ENCODE peak calls at places on chromosome X, in seven cellular contexts. Q is progenitor cell of endocrine pancreas; B is AG10803; Y is cardiac muscle cell; E is CD4-positive, alpha-beta T cell; G is fibroblast of mammary gland; I is astrocyte of the spinal cord. J is an unnamed sample.
A peak's percentile ranks its signal among the peaks of the same experiment; 100 is the strongest.

GRCh38 chrX:120604359-120604782 is 470 bp downstream of the MCTS1 start:
- DNase-seq in G (peak; percentile 64), Y (peak; percentile 72), B (peak; percentile 75), E (peak; percentile 20), Q (no peak), I (peak; percentile 18), J (peak; percentile 15)

GRCh38 chrX:456925-457768 is 70.4 kb upstream of the PPP2R3B start:
- DNase-seq in Q (no peak), I (no peak), E (no peak), G (no peak), B (no peak), Y (no peak), J (no peak)

GRCh38 chrX:44536198-44536597 is 6.5 kb downstream of the FUNDC1 start:
- DNase-seq in B (no peak), G (no peak), E (no peak), Q (no peak), Y (no peak), I (no peak), J (no peak)

GRCh38 chrX:69093960-69094935 is 71.0 kb downstream of the PJA1 start:
- DNase-seq in E (no peak), Y (peak; percentile 76), G (peak; percentile 63), I (peak; percentile 56), B (peak; percentile 63), Q (no peak), J (peak; percentile 44)

GRCh38 chrX:112841114-112841819 is 636 bp upstream of the AMOT start:
- DNase-seq in Y (peak; percentile 90), E (peak; percentile 73), B (peak; percentile 81), G (peak; percentile 75), Q (peak; percentile 81), I (peak; percentile 88), J (peak; percentile 85)

GRCh38 chrX:117689956-117690355 is 426.7 kb downstream of the KLHL13 start:
- DNase-seq in E (no peak), G (no peak), Q (no peak), Y (no peak), B (no peak), I (no peak), J (no peak)

GRCh38 chrX:104113237-104113965 is 1.1 kb downstream of the ZCCHC18 start:
- DNase-seq in E (peak; percentile 47), G (peak; percentile 38), Q (peak; percentile 24), Y (peak; percentile 55), B (peak; percentile 37), I (peak; percentile 49), J (peak; percentile 69)

GRCh38 chrX:43456906-43457305 is 199.2 kb upstream of the MAOA start:
- DNase-seq in Y (no peak), I (no peak), E (no peak), G (no peak), B (no peak), Q (no peak), J (no peak)

GRCh38 chrX:150731795-150732194 is 38.6 kb downstream of the MTMR1 start:
- DNase-seq in Q (no peak), I (peak; percentile 87), Y (peak; percentile 91), E (no peak), B (peak; percentile 94), G (peak; percentile 99), J (no peak)

GRCh38 chrX:41245641-41246040 is 88.3 kb upstream of the DDX3X start:
- DNase-seq in Y (no peak), Q (no peak), E (no peak), I (no peak), B (peak; percentile 88), G (no peak), J (no peak)

GRCh38 chrX:109393859-109394258 is 88.0 kb downstream of the GUCY2F start:
- DNase-seq in E (no peak), I (no peak), Q (no peak), G (peak; percentile 6), B (no peak), Y (peak; percentile 8), J (no peak)
- TF ChIP-seq CTCF in E (no peak), I (no peak), Q (no peak), G (peak; percentile 8), B (peak; percentile 8), Y (peak; percentile 6), J (no peak)

GRCh38 chrX:36898301-36898700 is 109.9 kb upstream of the FAM47C start:
- DNase-seq in G (peak; percentile 7), Y (no peak), Q (no peak), B (peak; percentile 0), I (no peak), E (no peak), J (no peak)
- TF ChIP-seq CTCF in G (peak; percentile 49), Y (peak; percentile 48), Q (peak; percentile 66), B (peak; percentile 30), I (peak; percentile 45), E (no peak), J (peak; percentile 42)

GRCh38 chrX:94831364-94831763 is 1157.4 kb downstream of the FAM133A start:
- DNase-seq in I (peak; percentile 5), B (peak; percentile 2), G (peak; percentile 28), Q (no peak), Y (peak; percentile 6), E (no peak), J (no peak)
- TF ChIP-seq CTCF in I (peak; percentile 28), B (peak; percentile 38), G (peak; percentile 47), Q (peak; percentile 73), Y (peak; percentile 24), E (no peak), J (no peak)

GRCh38 chrX:21748235-21748634 is 9.7 kb downstream of the SMPX start:
- DNase-seq in I (no peak), Q (no peak), B (no peak), Y (no peak), G (no peak), E (no peak), J (no peak)

GRCh38 chrX:21747523-21747922 is 10.4 kb downstream of the SMPX start:
- DNase-seq in Q (no peak), G (no peak), E (no peak), I (no peak), Y (peak; percentile 21), B (peak; percentile 11), J (no peak)

GRCh38 chrX:21744721-21745120 is 13.2 kb downstream of the SMPX start:
- DNase-seq in E (no peak), Y (no peak), Q (no peak), B (no peak), I (no peak), G (no peak), J (no peak)

GRCh38 chrX:21744060-21744459 is 13.9 kb downstream of the SMPX start:
- DNase-seq in Y (no peak), B (no peak), I (no peak), G (no peak), Q (no peak), E (no peak), J (no peak)

GRCh38 chrX:21745756-21746155 is 12.2 kb downstream of the SMPX start:
- DNase-seq in Q (no peak), Y (peak; percentile 33), G (peak; percentile 37), E (peak; percentile 17), I (peak; percentile 29), B (peak; percentile 23), J (peak; percentile 53)
- TF ChIP-seq CTCF in Q (peak; percentile 77), Y (peak; percentile 51), G (peak; percentile 55), E (peak; percentile 59), I (peak; percentile 55), B (peak; percentile 63), J (peak; percentile 50)

GRCh38 chrX:107777536-107777832 is at the start of gene NCBP2L:
- DNase-seq in B (no peak), I (no peak), G (no peak), Q (no peak), E (no peak), Y (no peak), J (no peak)
- TF ChIP-seq CTCF in B (no peak), I (no peak), G (no peak), Q (no peak), E (no peak), Y (no peak), J (peak; percentile 2)

GRCh38 chrX:2931612-2932011 is 2.5 kb upstream of the ARSD start:
- DNase-seq in Y (no peak), Q (no peak), B (no peak), I (no peak), E (no peak), G (no peak), J (no peak)
- TF ChIP-seq CTCF in Y (no peak), Q (no peak), B (no peak), I (no peak), E (no peak), G (no peak), J (no peak)

DNA sequence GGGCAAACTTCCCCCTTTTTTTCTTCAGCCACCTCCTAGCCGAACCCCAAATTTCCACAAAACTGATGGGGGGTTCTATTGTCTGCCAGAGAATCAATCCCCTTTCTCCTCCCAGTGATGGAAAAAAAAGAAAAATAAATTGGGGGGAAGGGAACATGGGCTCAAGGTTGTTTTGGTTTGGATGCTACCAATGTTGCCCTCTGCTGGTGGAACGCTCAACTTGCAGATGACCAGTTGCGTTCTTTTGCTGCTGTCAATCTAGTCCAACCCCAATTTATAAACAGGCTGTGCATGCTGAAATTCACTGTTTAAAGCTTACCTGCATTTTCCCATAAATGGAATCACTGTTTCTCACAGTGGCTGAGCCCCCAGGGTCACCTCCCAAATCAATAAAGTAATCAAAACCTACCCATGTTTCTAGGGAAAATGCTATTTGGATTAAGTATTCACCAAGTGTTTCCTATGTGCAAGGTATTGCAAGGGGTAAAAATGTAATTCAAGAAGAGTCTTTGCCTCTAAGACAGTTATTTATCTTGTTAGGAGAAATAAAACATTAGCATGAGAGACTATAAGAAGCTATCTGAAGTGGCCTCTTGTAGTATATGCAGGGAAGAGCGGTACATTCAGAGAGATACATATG is 116.7 kb upstream of the TMEM164 start:
- DNase-seq in G (peak; percentile 70), Q (peak; percentile 45), I (peak; percentile 37), E (no peak), B (peak; percentile 41), Y (peak; percentile 69), J (peak; percentile 43)
- TF ChIP-seq CTCF in G (peak; percentile 90), Q (peak; percentile 86), I (peak; percentile 80), E (peak; percentile 47), B (peak; percentile 79), Y (peak; percentile 70), J (peak; percentile 63)

J was measured in Calu3.